ENCODE peak calls at places on chromosomes 1 and 21, in seven cellular contexts. I is mucosa of descending colon, K is thoracic aorta, Q is NCI-H774, V is NCI-H510A, R is EH, B is EL. H is an unnamed sample.

GRCh38 chr1:186155594-186155993 is 219.5 kb downstream of the TPR start:
- DNase-seq in R (peak), K (no peak), Q (no peak), V (no peak), B (peak), I (no peak), H (no peak)

GRCh38 chr1:79043506-79043905 is 37.0 kb upstream of the ADGRL4 start:
- DNase-seq in R (peak), V (no peak), B (peak), I (no peak), K (no peak), Q (no peak), H (no peak)

GRCh38 chr1:71068325-71069240 is 12.3 kb downstream of the ZRANB2 start:
- DNase-seq in Q (no peak), I (no peak), V (no peak), K (no peak), R (no peak), B (no peak), H (no peak)

GRCh38 chr1:43063394-43064219 is 104.9 kb upstream of the SLC2A1 start:
- DNase-seq in K (no peak), I (no peak), V (no peak), Q (no peak), R (no peak), B (no peak), H (no peak)

GRCh38 chr1:110672753-110673108 is 2.0 kb downstream of the KCNA3 start:
- DNase-seq in R (no peak), I (no peak), K (no peak), V (no peak), Q (no peak), B (no peak), H (no peak)

GRCh38 chr1:9369964-9370788 is 77.5 kb downstream of the SPSB1 start:
- DNase-seq in R (no peak), I (no peak), V (no peak), B (no peak), K (no peak), Q (no peak), H (no peak)

GRCh38 chr1:36516372-36517018 is 33.8 kb upstream of the CSF3R start:
- DNase-seq in K (no peak), V (peak), I (no peak), Q (peak), R (peak), B (peak), H (peak)

GRCh38 chr1:16921391-16922185 is at the start of gene CROCC:
- DNase-seq in V (peak), R (peak), I (no peak), Q (no peak), B (peak), K (no peak), H (no peak)

GRCh38 chr1:81287681-81288080 is 513.1 kb upstream of the ADGRL2 start:
- DNase-seq in V (no peak), B (no peak), I (no peak), Q (no peak), R (no peak), K (no peak), H (no peak)

GRCh38 chr1:12556368-12556930 is 61.6 kb downstream of the DHRS3 start:
- DNase-seq in R (peak), K (no peak), Q (no peak), B (peak), V (no peak), I (no peak), H (no peak)

GRCh38 chr1:86231076-86231475 is 74.5 kb upstream of the COL24A1 start:
- DNase-seq in V (no peak), I (no peak), B (peak), Q (no peak), R (no peak), K (no peak), H (no peak)

GRCh38 chr1:56833088-56833487 is 13.9 kb upstream of the FYB2 start:
- DNase-seq in B (no peak), I (no peak), K (no peak), V (no peak), Q (no peak), R (no peak), H (no peak)

GRCh38 chr1:248757784-248758195 is 2.2 kb upstream of the LYPD8 start:
- DNase-seq in I (peak), R (no peak), V (no peak), Q (no peak), K (no peak), B (no peak), H (no peak)

GRCh38 chr1:43968348-43968948 is 1.4 kb upstream of the DPH2 start:
- DNase-seq in R (peak), K (no peak), Q (no peak), I (no peak), V (no peak), B (no peak), H (no peak)

GRCh38 chr1:228344631-228345072 is 62.0 kb downstream of the TRIM11 start:
- DNase-seq in Q (no peak), K (no peak), B (peak), R (peak), I (no peak), V (no peak), H (no peak)

GRCh38 chr21:35349378-35350080 is 300.4 kb upstream of the RUNX1 start:
- DNase-seq in B (no peak), K (no peak), I (no peak), R (peak), Q (no peak), V (no peak), H (no peak)

GRCh38 chr1:229148041-229148671 is 122.8 kb upstream of the RAB4A start:
- DNase-seq in R (no peak), Q (peak), V (peak), B (no peak), K (no peak), I (no peak), H (no peak)

GRCh38 chr1:32068891-32069590 is 3.7 kb upstream of the TMEM39B start:
- DNase-seq in K (no peak), B (peak), R (peak), Q (no peak), V (no peak), I (no peak), H (no peak)

GRCh38 chr1:108615544-108615943 is 45.3 kb downstream of the HENMT1 start:
- DNase-seq in I (no peak), V (no peak), K (no peak), R (no peak), Q (no peak), B (no peak), H (no peak)

GRCh38 chr1:30511563-30512252 is 211.7 kb downstream of the MATN1 start:
- DNase-seq in Q (no peak), V (no peak), I (no peak), R (peak), K (no peak), B (peak), H (no peak)

GRCh38 chr1:34407140-34407539 is 230.4 kb downstream of the C1orf94 start:
- DNase-seq in Q (no peak), V (no peak), I (no peak), R (peak), B (no peak), K (no peak), H (no peak)

GRCh38 chr1:246784621-246785535 is 60.7 kb downstream of the SCCPDH start:
- DNase-seq in B (peak), R (peak), Q (no peak), I (no peak), V (no peak), K (no peak), H (no peak)

GRCh38 chr1:230977781-230978490 is 725 bp downstream of the TTC13 start:
- DNase-seq in K (no peak), Q (peak), B (peak), R (peak), V (peak), I (peak), H (peak)

GRCh38 chr1:75594327-75594726 is 16.6 kb downstream of the SLC44A5 start:
- DNase-seq in V (no peak), B (no peak), R (no peak), I (no peak), K (no peak), Q (no peak), H (no peak)

GRCh38 chr1:109935451-109935900 is 24.8 kb downstream of the CSF1 start:
- DNase-seq in I (peak), R (no peak), K (no peak), B (no peak), V (no peak), Q (peak), H (no peak)

GRCh38 chr21:41622831-41623548 is 115.0 kb upstream of the TMPRSS2 start:
- DNase-seq in K (no peak), Q (no peak), B (peak), I (no peak), V (no peak), R (no peak), H (no peak)

GRCh38 chr21:26850116-26850643 is 5.0 kb upstream of the ADAMTS1 start:
- DNase-seq in Q (peak), R (peak), V (no peak), B (peak), I (no peak), K (no peak), H (no peak)

GRCh38 chr1:101147381-101147780 is 89.4 kb upstream of the S1PR1 start:
- DNase-seq in Q (no peak), V (no peak), I (no peak), R (no peak), B (no peak), K (no peak), H (no peak)

GRCh38 chr1:116921301-116921885 is 11.7 kb downstream of the PTGFRN start:
- DNase-seq in V (no peak), K (no peak), B (no peak), R (no peak), Q (no peak), I (no peak), H (no peak)

GRCh38 chr1:54800041-54800898 is 853 bp downstream of the TTC22 start:
- DNase-seq in I (no peak), R (no peak), B (no peak), Q (no peak), V (no peak), K (no peak), H (no peak)

GRCh38 chr1:228083871-228084278 is 1.4 kb downstream of the ARF1 start:
- DNase-seq in K (no peak), B (peak), R (peak), I (peak), V (no peak), Q (no peak), H (no peak)

GRCh38 chr1:57986432-57986831 is 560.1 kb downstream of the OMA1 start:
- DNase-seq in K (no peak), B (no peak), Q (no peak), I (no peak), V (no peak), R (no peak), H (no peak)

GRCh38 chr1:17098440-17099317 is 20.6 kb downstream of the PADI2 start:
- DNase-seq in Q (no peak), I (no peak), B (peak), V (no peak), K (no peak), R (peak), H (no peak)

GRCh38 chr1:192580351-192580962 is 4.9 kb downstream of the RGS1 start:
- DNase-seq in R (peak), Q (no peak), I (no peak), K (no peak), B (peak), V (no peak), H (no peak)

GRCh38 chr1:47548188-47548587 is 110.3 kb downstream of the FOXD2 start:
- DNase-seq in R (no peak), Q (no peak), V (no peak), I (no peak), B (peak), K (no peak), H (no peak)

GRCh38 chr1:234933031-234933430 is 195.6 kb downstream of the TOMM20 start:
- DNase-seq in I (no peak), B (no peak), K (no peak), V (no peak), Q (no peak), R (peak), H (no peak)

GRCh38 chr21:43809346-43809799 is 20.0 kb downstream of the RRP1 start:
- DNase-seq in Q (no peak), R (no peak), I (no peak), K (no peak), V (no peak), B (no peak), H (no peak)

GRCh38 chr1:111200802-111201161 is 336 bp upstream of the DENND2D start:
- DNase-seq in B (no peak), V (no peak), Q (no peak), K (no peak), I (no peak), R (no peak), H (no peak)